ENCODE peak calls at places on chromosome 3, in seven cellular contexts. G is NCI-H510A treated with DMSO at 0.1 percent for 48 hours; H is thoracic aorta; D is T1000; O is stimulated activated CD4-positive, alpha-beta T cell treated with anti-CD3 and anti-CD28 coated beads, Interleukin-15, amount 100 ng/mL, for 24 hours; R is psoas muscle; T is CD8-positive, alpha-beta T cell. S is an unnamed sample.

GRCh38 chr3:12367346-12367745 is 78.5 kb downstream of the PPARG start:
- DNase-seq in T (no peak), O (no peak), G (no peak), D (no peak), R (no peak), H (no peak), S (no peak)

GRCh38 chr3:171514466-171514865 is 54.3 kb upstream of the TNIK start:
- DNase-seq in T (no peak), O (no peak), R (no peak), G (no peak), D (no peak), H (no peak), S (no peak)

GRCh38 chr3:58422756-58423324 is 10.8 kb downstream of the PDHB start:
- DNase-seq in G (no peak), O (no peak), T (no peak), R (no peak), H (no peak), D (no peak), S (no peak)

GRCh38 chr3:100046986-100047385 is 67.3 kb downstream of the FILIP1L start:
- DNase-seq in R (no peak), O (no peak), D (no peak), T (no peak), G (no peak), H (no peak), S (no peak)

GRCh38 chr3:128313181-128313725 is 153.4 kb downstream of the DNAJB8 start:
- DNase-seq in R (no peak), G (no peak), D (no peak), H (no peak), O (no peak), T (no peak), S (no peak)

GRCh38 chr3:109346770-109347295 is 9.5 kb upstream of the DPPA4 start:
- DNase-seq in O (no peak), G (no peak), H (no peak), T (no peak), R (no peak), D (no peak), S (no peak)

GRCh38 chr3:105938101-105938500 is 69.3 kb upstream of the CBLB start:
- DNase-seq in D (no peak), R (no peak), O (no peak), G (no peak), T (no peak), H (no peak), S (no peak)

GRCh38 chr3:114872056-114872455 is 275.0 kb downstream of the ZBTB20 start:
- DNase-seq in H (no peak), G (no peak), O (no peak), T (no peak), D (no peak), R (no peak), S (no peak)

GRCh38 chr3:115627180-115628074 is 4.1 kb downstream of the GAP43 start:
- DNase-seq in G (no peak), R (no peak), T (no peak), H (no peak), O (no peak), D (no peak), S (no peak)

GRCh38 chr3:179948740-179949139 is 88.0 kb downstream of the PEX5L start:
- DNase-seq in T (no peak), G (peak), H (no peak), D (no peak), R (no peak), O (no peak), S (no peak)

GRCh38 chr3:55686720-55687254 is 199.7 kb upstream of the WNT5A start:
- DNase-seq in O (no peak), H (no peak), D (peak), R (no peak), G (no peak), T (no peak), S (no peak)

GRCh38 chr3:150956376-150956775 is 16.2 kb downstream of the CLRN1 start:
- DNase-seq in R (no peak), D (no peak), T (no peak), G (no peak), H (no peak), O (peak), S (no peak)

GRCh38 chr3:33544126-33544525 is 103.9 kb upstream of the UBP1 start:
- DNase-seq in D (no peak), G (no peak), T (no peak), H (no peak), O (no peak), R (no peak), S (peak)

GRCh38 chr3:49673715-49674490 is at the start of gene APEH:
- DNase-seq in G (no peak), H (peak), O (peak), D (no peak), T (peak), R (peak), S (peak)

GRCh38 chr3:4355401-4356224 is 52.4 kb downstream of the SETMAR start:
- DNase-seq in T (no peak), O (no peak), H (no peak), G (no peak), R (peak), D (no peak), S (peak)

GRCh38 chr3:43691120-43692002 is 623 bp downstream of the ABHD5 start:
- DNase-seq in O (peak), D (no peak), H (peak), G (peak), R (peak), T (peak), S (peak)

GRCh38 chr3:20353286-20353685 is 167.3 kb upstream of the SGO1 start:
- DNase-seq in R (no peak), G (no peak), D (no peak), T (no peak), O (no peak), H (no peak), S (no peak)

GRCh38 chr3:49461443-49462171 is 8.5 kb upstream of the DAG1 start:
- DNase-seq in G (no peak), O (no peak), D (no peak), T (no peak), R (peak), H (no peak), S (no peak)

GRCh38 chr3:190597291-190597690 is 83.4 kb downstream of the IL1RAP start:
- DNase-seq in T (no peak), G (no peak), H (no peak), D (no peak), O (no peak), R (no peak), S (no peak)

GRCh38 chr3:197191897-197192296 is 106.5 kb downstream of the DLG1 start:
- DNase-seq in G (no peak), H (no peak), D (no peak), T (no peak), O (no peak), R (no peak), S (no peak)

GRCh38 chr3:81581966-81582599 is 179.4 kb downstream of the GBE1 start:
- DNase-seq in G (peak), H (no peak), O (peak), R (no peak), T (no peak), D (no peak), S (peak)

GRCh38 chr3:43998374-43998840 is 243.3 kb upstream of the TOPAZ1 start:
- DNase-seq in R (no peak), G (peak), H (no peak), T (no peak), D (no peak), O (peak), S (no peak)

GRCh38 chr3:59247402-59247841 is 197.6 kb upstream of the CFAP20DC start:
- DNase-seq in O (no peak), G (no peak), R (no peak), H (no peak), D (no peak), T (no peak), S (no peak)